ENCODE peak calls at places on chromosomes 2 and 18, in nine cellular contexts. Q is lung microvascular endothelial cell, K is BJ, Z is midbrain, D is Peyer's patch, B is AG08396, F is GM23248, J is AG09309, N is hypothalamus. L is an unnamed sample.

GRCh38 chr18:41906528-41907256 is 48.3 kb upstream of the PIK3C3 start:
- DNase-seq in N (peak; percentile 30), F (peak; percentile 54), Z (peak; percentile 41), J (peak; percentile 29), Q (peak; percentile 47), K (peak; percentile 16), B (peak; percentile 39), D (no peak), L (peak; percentile 59)

GRCh38 chr2:29073913-29074312 is 410 bp downstream of the PCARE start:
- DNase-seq in D (no peak), N (no peak), K (no peak), Z (no peak), F (no peak), J (no peak), B (no peak), Q (no peak), L (no peak)

GRCh38 chr2:194424683-194425209 is 1232.3 kb upstream of the SLC39A10 start:
- DNase-seq in Z (no peak), F (no peak), D (no peak), K (no peak), N (no peak), B (no peak), J (no peak), Q (no peak), L (no peak)

GRCh38 chr2:37790462-37790861 is 119.0 kb upstream of the CDC42EP3 start:
- DNase-seq in K (no peak), B (no peak), D (no peak), Q (no peak), Z (no peak), J (no peak), N (no peak), F (no peak), L (no peak)

GRCh38 chr2:150169230-150169629 is 318.2 kb downstream of the RND3 start:
- DNase-seq in K (no peak), B (peak; percentile 50), J (no peak), Z (no peak), F (peak; percentile 88), D (no peak), N (no peak), Q (peak; percentile 5), L (peak; percentile 55)

GRCh38 chr2:12721571-12722444 is 5.1 kb downstream of the TRIB2 start:
- DNase-seq in D (no peak), Z (no peak), Q (peak; percentile 54), K (peak; percentile 61), B (peak; percentile 52), J (peak; percentile 97), F (no peak), N (peak; percentile 45), L (peak; percentile 86)

GRCh38 chr2:229884775-229885699 is 36.8 kb downstream of the TRIP12 start:
- DNase-seq in N (no peak), Q (no peak), B (no peak), J (no peak), F (no peak), K (no peak), D (no peak), Z (no peak), L (no peak)

GRCh38 chr2:46000660-46001059 is 296.5 kb upstream of the EPAS1 start:
- DNase-seq in J (no peak), D (no peak), F (no peak), N (no peak), K (no peak), B (no peak), Z (no peak), Q (no peak), L (no peak)

GRCh38 chr2:127085260-127085666 is 21.7 kb downstream of the BIN1 start:
- DNase-seq in D (no peak), K (no peak), Q (no peak), N (no peak), F (peak; percentile 27), J (no peak), Z (no peak), B (no peak), L (peak; percentile 36)

GRCh38 chr2:45468279-45468678 is 142.8 kb downstream of the SRBD1 start:
- DNase-seq in D (no peak), J (no peak), K (no peak), B (no peak), F (no peak), N (no peak), Z (no peak), Q (no peak), L (no peak)

GRCh38 chr2:183149489-183149888 is 25.2 kb downstream of the NUP35 start:
- DNase-seq in Z (no peak), F (peak; percentile 49), K (peak; percentile 39), B (peak; percentile 66), N (no peak), D (no peak), Q (no peak), J (no peak), L (peak; percentile 82)

GRCh38 chr2:112150447-112150846 is 12.3 kb downstream of the FBLN7 start:
- DNase-seq in D (peak; percentile 44), Z (no peak), F (peak; percentile 98), N (no peak), K (peak; percentile 94), J (peak; percentile 92), B (peak; percentile 85), Q (no peak), L (peak; percentile 99)

GRCh38 chr2:168790226-168790902 is 12.1 kb upstream of the NOSTRIN start:
- DNase-seq in K (no peak), B (no peak), Q (peak; percentile 91), F (no peak), Z (no peak), J (no peak), N (no peak), D (no peak), L (no peak)

GRCh38 chr2:105576050-105576439 is 168.7 kb upstream of the NCK2 start:
- DNase-seq in F (no peak), D (no peak), Z (no peak), Q (no peak), J (no peak), N (no peak), B (no peak), K (no peak), L (no peak)

GRCh38 chr2:219331560-219332213 is 857 bp downstream of the RESP18 start:
- DNase-seq in Q (peak; percentile 38), K (no peak), B (peak; percentile 77), D (no peak), F (peak; percentile 61), J (no peak), N (peak; percentile 37), Z (no peak), L (peak; percentile 51)

L was measured in EH.